ENCODE peak calls at places on chromosomes 4 and X, in five cellular contexts. R is HepG2, B is NT2/D1, K is GM12878, F is H1. U is an unnamed sample.

GRCh38 chrX:131812847-131813825 is 210.0 kb upstream of the STK26 start:
- DNase-seq in R (no peak), B (no peak), K (peak; percentile 92), F (no peak), U (peak; percentile 59)

GRCh38 chr4:143352052-143352451 is 15.4 kb downstream of the GAB1 start:
- DNase-seq in R (no peak), B (no peak), K (no peak), F (no peak), U (no peak)

GRCh38 chr4:182179105-182179504 is 64.1 kb upstream of the TENM3 start:
- DNase-seq in R (no peak), B (peak; percentile 18), K (no peak), F (no peak), U (no peak)

GRCh38 chr4:144754562-144755410 is 108.8 kb downstream of the HHIP start:
- DNase-seq in R (no peak), B (peak; percentile 8), K (no peak), F (no peak), U (peak; percentile 19)

GRCh38 chr4:663046-663437 is 11.0 kb downstream of the ATP5ME start:
- DNase-seq in R (no peak), B (no peak), K (no peak), F (no peak), U (no peak)

GRCh38 chr4:125085-125820 is 952 bp downstream of the ZNF718 start:
- DNase-seq in R (no peak), B (no peak), K (no peak), F (no peak), U (no peak)

GRCh38 chrX:3426552-3426951 is 80.1 kb upstream of the MXRA5 start:
- DNase-seq in R (no peak), B (no peak), K (no peak), F (no peak), U (no peak)

GRCh38 chr4:1316537-1317168 is 27.0 kb downstream of the MAEA start:
- DNase-seq in R (no peak), B (no peak), K (no peak), F (no peak), U (no peak)

GRCh38 chrX:8364369-8365141 is 100.1 kb upstream of the VCX3B start:
- DNase-seq in R (peak; percentile 2), B (peak; percentile 63), K (no peak), F (peak; percentile 9), U (peak; percentile 15)

GRCh38 chr4:138868562-138868961 is 147.0 kb upstream of the NOCT start:
- DNase-seq in R (no peak), B (no peak), K (no peak), F (no peak), U (no peak)

GRCh38 chr4:81021526-81021944 is 9.0 kb upstream of the BMP3 start:
- DNase-seq in R (no peak), B (no peak), K (no peak), F (no peak), U (no peak)

GRCh38 chr4:8727131-8727530 is 134.6 kb downstream of the CPZ start:
- DNase-seq in R (no peak), B (no peak), K (no peak), F (no peak), U (no peak)

GRCh38 chr4:7073526-7074390 is 5.9 kb upstream of the GRPEL1 start:
- DNase-seq in R (peak; percentile 77), B (peak; percentile 59), K (no peak), F (peak; percentile 15), U (peak; percentile 79)

DNA sequence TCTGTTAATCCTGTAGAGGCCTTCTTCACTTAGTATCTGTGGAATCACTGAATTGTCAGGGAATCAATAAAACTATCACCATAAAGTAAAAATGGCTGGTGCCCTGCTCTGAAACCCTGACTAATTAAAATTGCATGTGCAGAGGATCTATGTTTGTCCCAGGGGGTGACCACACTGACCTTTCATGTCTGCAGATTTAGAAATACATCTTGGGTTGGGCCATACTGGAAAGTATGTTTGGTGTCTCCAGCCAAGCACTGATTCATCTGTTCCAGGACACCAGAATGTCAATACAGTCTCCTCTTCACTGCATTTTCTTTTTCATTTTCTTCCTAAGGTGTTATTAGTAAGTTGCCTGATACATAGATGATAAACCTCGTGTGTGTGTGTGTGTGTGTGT is 490.9 kb upstream of the INTU start:
- DNase-seq in R (no peak), B (no peak), K (no peak), F (no peak), U (no peak)
- TF ChIP-seq SUZ12 in R (no peak), B (no peak), K (no peak), F (no peak), U (no peak)

GRCh38 chr4:26736621-26737020 is 124.0 kb upstream of the STIM2 start:
- DNase-seq in R (no peak), B (no peak), K (no peak), F (no peak), U (no peak)
- TF ChIP-seq SUZ12 in R (no peak), B (no peak), K (no peak), F (no peak), U (no peak)

GRCh38 chrX:130166503-130166777 is 799 bp upstream of the AIFM1 start:
- DNase-seq in R (no peak), B (no peak), K (no peak), F (no peak), U (no peak)
- TF ChIP-seq SUZ12 in R (no peak), B (no peak), K (no peak), F (no peak), U (no peak)

GRCh38 chr4:38154251-38154650 is 194.1 kb downstream of the PTTG2 start:
- DNase-seq in R (no peak), B (no peak), K (no peak), F (no peak), U (no peak)
- TF ChIP-seq SUZ12 in R (no peak), B (no peak), K (no peak), F (no peak), U (no peak)

U was measured in HEK293T.